ENCODE peak calls at places on chromosomes 1 and 21, in ten cellular contexts. X, B, F, M, N, O, K, A, U and E are unnamed samples.

GRCh38 chr1:239255628-239256160 is 130.7 kb upstream of the CHRM3 start:
- DNase-seq in X (no peak), B (no peak), F (no peak), M (no peak), N (no peak), O (no peak), K (no peak), A (no peak), U (no peak), E (no peak)

GRCh38 chr1:56506314-56506743 is 73.0 kb downstream of the PLPP3 start:
- DNase-seq in X (peak; percentile 36), B (no peak), F (no peak), M (peak; percentile 63), N (peak; percentile 74), O (peak; percentile 65), K (no peak), A (peak; percentile 96), U (no peak), E (no peak)

GRCh38 chr21:21463456-21463855 is 465.2 kb downstream of the NCAM2 start:
- DNase-seq in X (no peak), B (no peak), F (no peak), M (no peak), N (no peak), O (no peak), K (no peak), A (no peak), U (no peak), E (no peak)

GRCh38 chr1:93977546-93977945 is 68.3 kb upstream of the GCLM start:
- DNase-seq in X (no peak), B (no peak), F (no peak), M (no peak), N (peak; percentile 27), O (no peak), K (no peak), A (no peak), U (no peak), E (no peak)

GRCh38 chr1:43708006-43708412 is 673 bp downstream of the ST3GAL3 start:
- DNase-seq in X (no peak), B (no peak), F (no peak), M (no peak), N (peak; percentile 65), O (no peak), K (peak; percentile 43), A (peak; percentile 23), U (no peak), E (no peak)

GRCh38 chr1:33966346-33967141 is 102.7 kb downstream of the HMGB4 start:
- DNase-seq in X (peak; percentile 20), B (no peak), F (no peak), M (no peak), N (no peak), O (no peak), K (no peak), A (no peak), U (no peak), E (no peak)

GRCh38 chr21:15273244-15273643 is 208.4 kb upstream of the NRIP1 start:
- DNase-seq in X (no peak), B (no peak), F (no peak), M (no peak), N (no peak), O (no peak), K (no peak), A (no peak), U (no peak), E (no peak)

GRCh38 chr1:232509570-232509969 is 120.4 kb downstream of the SIPA1L2 start:
- DNase-seq in X (no peak), B (no peak), F (no peak), M (no peak), N (no peak), O (no peak), K (no peak), A (no peak), U (no peak), E (no peak)

GRCh38 chr1:53187371-53187770 is 9.3 kb upstream of the CPT2 start:
- DNase-seq in X (no peak), B (no peak), F (no peak), M (no peak), N (no peak), O (no peak), K (no peak), A (no peak), U (no peak), E (no peak)

GRCh38 chr1:47621977-47622376 is 184.1 kb downstream of the FOXD2 start:
- DNase-seq in X (no peak), B (no peak), F (no peak), M (no peak), N (no peak), O (no peak), K (no peak), A (no peak), U (no peak), E (no peak)

GRCh38 chr1:168202941-168203654 is 22.7 kb upstream of the SFT2D2 start:
- DNase-seq in X (peak; percentile 19), B (no peak), F (no peak), M (no peak), N (no peak), O (no peak), K (no peak), A (no peak), U (no peak), E (no peak)

GRCh38 chr1:199272690-199273089 is 633.9 kb downstream of the PTPRC start:
- DNase-seq in X (peak; percentile 19), B (no peak), F (no peak), M (peak; percentile 45), N (peak; percentile 97), O (peak; percentile 40), K (no peak), A (no peak), U (no peak), E (peak; percentile 71)

GRCh38 chr1:218273757-218274505 is 11.2 kb upstream of the RRP15 start:
- DNase-seq in X (no peak), B (no peak), F (no peak), M (no peak), N (no peak), O (no peak), K (no peak), A (peak; percentile 62), U (no peak), E (no peak)

GRCh38 chr1:226938903-226939438 is 1.1 kb upstream of the COQ8A start:
- DNase-seq in X (no peak), B (no peak), F (no peak), M (no peak), N (peak; percentile 48), O (no peak), K (no peak), A (peak; percentile 40), U (no peak), E (no peak)

GRCh38 chr1:37323486-37324377 is 150.6 kb upstream of the ZC3H12A start:
- DNase-seq in X (no peak), B (peak; percentile 54), F (peak; percentile 21), M (no peak), N (peak; percentile 61), O (no peak), K (peak; percentile 70), A (peak; percentile 16), U (peak; percentile 65), E (peak; percentile 23)

GRCh38 chr1:42924249-42925131 is 34.2 kb downstream of the SLC2A1 start:
- DNase-seq in X (peak; percentile 94), B (peak; percentile 95), F (peak; percentile 98), M (peak; percentile 98), N (peak; percentile 93), O (peak; percentile 97), K (peak; percentile 95), A (peak; percentile 87), U (peak; percentile 96), E (peak; percentile 84)

GRCh38 chr1:94925561-94926364 is 1.1 kb downstream of the CNN3 start:
- DNase-seq in X (peak; percentile 66), B (peak; percentile 49), F (peak; percentile 16), M (peak; percentile 91), N (peak; percentile 91), O (peak; percentile 76), K (peak; percentile 31), A (peak; percentile 10), U (peak; percentile 68), E (peak; percentile 54)

GRCh38 chr1:41540886-41541591 is 56.6 kb upstream of the EDN2 start:
- DNase-seq in X (no peak), B (no peak), F (no peak), M (no peak), N (peak; percentile 12), O (no peak), K (no peak), A (no peak), U (no peak), E (no peak)

GRCh38 chr1:207097871-207098324 is 6.1 kb upstream of the C4BPA start:
- DNase-seq in X (no peak), B (peak; percentile 51), F (peak; percentile 17), M (no peak), N (no peak), O (no peak), K (no peak), A (no peak), U (no peak), E (no peak)

GRCh38 chr1:24555591-24556413 is at the start of gene NCMAP:
- DNase-seq in X (no peak), B (peak; percentile 40), F (no peak), M (peak; percentile 51), N (no peak), O (no peak), K (no peak), A (no peak), U (peak; percentile 65), E (no peak)

GRCh38 chr1:38084700-38085099 is 38.1 kb upstream of the POU3F1 start:
- DNase-seq in X (peak; percentile 25), B (no peak), F (no peak), M (peak; percentile 64), N (no peak), O (peak; percentile 71), K (no peak), A (no peak), U (no peak), E (no peak)

GRCh38 chr1:153260473-153260979 is 1.0 kb downstream of the LORICRIN start:
- DNase-seq in X (no peak), B (peak; percentile 24), F (peak; percentile 39), M (no peak), N (no peak), O (no peak), K (no peak), A (no peak), U (no peak), E (no peak)

GRCh38 chr1:27296773-27297214 is 25.2 kb upstream of the TMEM222 start:
- DNase-seq in X (peak; percentile 75), B (peak; percentile 80), F (peak; percentile 23), M (peak; percentile 91), N (peak; percentile 74), O (peak; percentile 85), K (peak; percentile 64), A (peak; percentile 31), U (peak; percentile 90), E (peak; percentile 56)

GRCh38 chr1:85607126-85607912 is 26.8 kb downstream of the CCN1 start:
- DNase-seq in X (no peak), B (no peak), F (no peak), M (no peak), N (peak; percentile 97), O (no peak), K (no peak), A (no peak), U (no peak), E (peak; percentile 81)

GRCh38 chr1:207698822-207699483 is 52.9 kb upstream of the CD46 start:
- DNase-seq in X (peak; percentile 38), B (peak; percentile 56), F (no peak), M (peak; percentile 70), N (peak; percentile 71), O (peak; percentile 62), K (peak; percentile 72), A (peak; percentile 64), U (peak; percentile 63), E (peak; percentile 7)

GRCh38 chr1:94247146-94248094 is 10.0 kb upstream of the ARHGAP29 start:
- DNase-seq in X (peak; percentile 83), B (peak; percentile 51), F (peak; percentile 7), M (peak; percentile 93), N (peak; percentile 93), O (peak; percentile 88), K (no peak), A (no peak), U (peak; percentile 75), E (peak; percentile 61)

GRCh38 chr1:207847116-207847515 is 63.8 kb downstream of the CD34 start:
- DNase-seq in X (no peak), B (no peak), F (no peak), M (no peak), N (peak; percentile 75), O (no peak), K (no peak), A (no peak), U (no peak), E (no peak)